ENCODE peak calls at places on chromosome 4, in four cellular contexts. One of them, this sample, is unnamed.

GRCh38 chr4:111399523-111400135 is 745.6 kb upstream of the FAM241A start:
- DNase-seq in tibial artery: no peak
- DNase-seq in BJ: no peak
- DNase-seq in naive B cell: no peak
- DNase-seq in this sample: no peak

GRCh38 chr4:80407246-80407645 is 71.7 kb downstream of the CFAP299 start:
- DNase-seq in tibial artery: peak; percentile 78
- DNase-seq in BJ: peak; percentile 55
- DNase-seq in naive B cell: no peak
- DNase-seq in this sample: no peak

GRCh38 chr4:75634951-75635350 is 4.6 kb upstream of the CDKL2 start:
- DNase-seq in tibial artery: no peak
- DNase-seq in BJ: no peak
- DNase-seq in naive B cell: no peak
- DNase-seq in this sample: no peak

GRCh38 chr4:57191523-57192034 is 81.4 kb upstream of the IGFBP7 start:
- DNase-seq in tibial artery: no peak
- DNase-seq in BJ: no peak
- DNase-seq in naive B cell: no peak
- DNase-seq in this sample: no peak

GRCh38 chr4:182449186-182449880 is 206.1 kb downstream of the TENM3 start:
- DNase-seq in tibial artery: peak; percentile 25
- DNase-seq in BJ: no peak
- DNase-seq in naive B cell: no peak
- DNase-seq in this sample: no peak

GRCh38 chr4:48947731-48948130 is 38.3 kb upstream of the CWH43 start:
- DNase-seq in tibial artery: no peak
- DNase-seq in BJ: no peak
- DNase-seq in naive B cell: no peak
- DNase-seq in this sample: no peak

GRCh38 chr4:4831266-4831665 is 28.2 kb upstream of the MSX1 start:
- DNase-seq in tibial artery: no peak
- DNase-seq in BJ: no peak
- DNase-seq in naive B cell: no peak
- DNase-seq in this sample: no peak

GRCh38 chr4:20528508-20528907 is 171.8 kb upstream of the PACRGL start:
- DNase-seq in tibial artery: no peak
- DNase-seq in BJ: no peak
- DNase-seq in naive B cell: no peak
- DNase-seq in this sample: no peak

GRCh38 chr4:159504634-159505033 is 401.8 kb downstream of the RAPGEF2 start:
- DNase-seq in tibial artery: no peak
- DNase-seq in BJ: no peak
- DNase-seq in naive B cell: no peak
- DNase-seq in this sample: no peak

GRCh38 chr4:3461515-3462291 is 1.4 kb upstream of the DOK7 start:
- DNase-seq in tibial artery: no peak
- DNase-seq in BJ: no peak
- DNase-seq in naive B cell: no peak
- DNase-seq in this sample: no peak

GRCh38 chr4:73448448-73449203 is 12.6 kb downstream of the AFP start:
- DNase-seq in tibial artery: no peak
- DNase-seq in BJ: no peak
- DNase-seq in naive B cell: no peak
- DNase-seq in this sample: no peak

GRCh38 chr4:41141910-41142309 is 72.4 kb downstream of the APBB2 start:
- DNase-seq in tibial artery: no peak
- DNase-seq in BJ: peak; percentile 80
- DNase-seq in naive B cell: no peak
- DNase-seq in this sample: no peak

GRCh38 chr4:13917010-13917409 is 289.5 kb upstream of the BOD1L1 start:
- DNase-seq in tibial artery: no peak
- DNase-seq in BJ: peak; percentile 71
- DNase-seq in naive B cell: no peak
- DNase-seq in this sample: no peak

GRCh38 chr4:1383728-1384591 is 22.3 kb downstream of the NKX1-1 start:
- DNase-seq in tibial artery: no peak
- DNase-seq in BJ: no peak
- DNase-seq in naive B cell: no peak
- DNase-seq in this sample: no peak

GRCh38 chr4:55312491-55313101 is 33.4 kb upstream of the SRD5A3 start:
- DNase-seq in tibial artery: peak; percentile 38
- DNase-seq in BJ: peak; percentile 9
- DNase-seq in naive B cell: no peak
- DNase-seq in this sample: no peak

GRCh38 chr4:39976945-39977488 is 694 bp downstream of the PDS5A start:
- DNase-seq in tibial artery: peak; percentile 26
- DNase-seq in BJ: no peak
- DNase-seq in naive B cell: peak; percentile 44
- DNase-seq in this sample: no peak

GRCh38 chr4:144056800-144057199 is 37.6 kb upstream of the GYPB start:
- DNase-seq in tibial artery: no peak
- DNase-seq in BJ: no peak
- DNase-seq in naive B cell: no peak
- DNase-seq in this sample: no peak

GRCh38 chr4:106585920-106586349 is 217.4 kb upstream of the GIMD1 start:
- DNase-seq in tibial artery: no peak
- DNase-seq in BJ: no peak
- DNase-seq in naive B cell: no peak
- DNase-seq in this sample: no peak

GRCh38 chr4:153064571-153064970 is 128.4 kb downstream of the FHDC1 start:
- DNase-seq in tibial artery: no peak
- DNase-seq in BJ: no peak
- DNase-seq in naive B cell: no peak
- DNase-seq in this sample: no peak

GRCh38 chr4:77358315-77358928 is 201.4 kb downstream of the CCNG2 start:
- DNase-seq in tibial artery: no peak
- DNase-seq in BJ: no peak
- DNase-seq in naive B cell: peak; percentile 4
- DNase-seq in this sample: no peak

GRCh38 chr4:94806376-94806775 is 48.6 kb downstream of the BMPR1B start:
- DNase-seq in tibial artery: no peak
- DNase-seq in BJ: no peak
- DNase-seq in naive B cell: no peak
- DNase-seq in this sample: no peak

GRCh38 chr4:182143086-182143821 is 99.9 kb upstream of the TENM3 start:
- DNase-seq in tibial artery: no peak
- DNase-seq in BJ: no peak
- DNase-seq in naive B cell: no peak
- DNase-seq in this sample: no peak

GRCh38 chr4:169338246-169338645 is 67.5 kb upstream of the SH3RF1 start:
- DNase-seq in tibial artery: no peak
- DNase-seq in BJ: no peak
- DNase-seq in naive B cell: no peak
- DNase-seq in this sample: no peak

GRCh38 chr4:88033309-88033708 is 25.9 kb downstream of the PKD2 start:
- DNase-seq in tibial artery: no peak
- DNase-seq in BJ: no peak
- DNase-seq in naive B cell: peak; percentile 30
- DNase-seq in this sample: no peak

GRCh38 chr4:185396724-185397402 is at the start of gene ANKRD37:
- DNase-seq in tibial artery: peak; percentile 51
- DNase-seq in BJ: no peak
- DNase-seq in naive B cell: no peak
- DNase-seq in this sample: peak; percentile 76

GRCh38 chr4:4245172-4245571 is 2.9 kb downstream of the TMEM128 start:
- DNase-seq in tibial artery: no peak
- DNase-seq in BJ: no peak
- DNase-seq in naive B cell: no peak
- DNase-seq in this sample: no peak

GRCh38 chr4:24482871-24483270 is 101.5 kb downstream of the DHX15 start:
- DNase-seq in tibial artery: no peak
- DNase-seq in BJ: no peak
- DNase-seq in naive B cell: no peak
- DNase-seq in this sample: no peak

GRCh38 chr4:21801661-21802355 is 146.8 kb downstream of the KCNIP4 start:
- DNase-seq in tibial artery: no peak
- DNase-seq in BJ: no peak
- DNase-seq in naive B cell: no peak
- DNase-seq in this sample: no peak